ENCODE peak calls at places on chromosomes 13 and 19, in five cellular contexts. One of them, this sample, is unnamed.

GRCh38 chr13:73520566-73521290 is 461.9 kb downstream of the KLF5 start:
- ATAC-seq in activated naive CD8-positive, alpha-beta T cell treated with anti-CD3 and anti-CD28 coated beads, Interleukin-2, amount 50 U/mL, for 24 hours: peak
- ATAC-seq in heart right ventricle: no peak
- ATAC-seq in stimulated activated naive CD8-positive, alpha-beta T cell treated with anti-CD3 and anti-CD28 coated beads, Interleukin-15, Interleukin-2, amounts not matched to agents 100 U/mL and 50 U/mL, for 24 hours: peak
- ATAC-seq in WTC11: no peak
- ATAC-seq in this sample: no peak

GRCh38 chr19:14161305-14161704 is 24.9 kb upstream of the ASF1B start:
- ATAC-seq in stimulated activated naive CD8-positive, alpha-beta T cell treated with anti-CD3 and anti-CD28 coated beads, Interleukin-15, Interleukin-2, amounts not matched to agents 100 U/mL and 50 U/mL, for 24 hours: no peak
- ATAC-seq in WTC11: no peak
- ATAC-seq in heart right ventricle: no peak
- ATAC-seq in activated naive CD8-positive, alpha-beta T cell treated with anti-CD3 and anti-CD28 coated beads, Interleukin-2, amount 50 U/mL, for 24 hours: no peak
- ATAC-seq in this sample: no peak

GRCh38 chr13:21328836-21329477 is 130.1 kb downstream of the ZDHHC20 start:
- ATAC-seq in WTC11: no peak
- ATAC-seq in activated naive CD8-positive, alpha-beta T cell treated with anti-CD3 and anti-CD28 coated beads, Interleukin-2, amount 50 U/mL, for 24 hours: no peak
- ATAC-seq in heart right ventricle: no peak
- ATAC-seq in stimulated activated naive CD8-positive, alpha-beta T cell treated with anti-CD3 and anti-CD28 coated beads, Interleukin-15, Interleukin-2, amounts not matched to agents 100 U/mL and 50 U/mL, for 24 hours: no peak
- ATAC-seq in this sample: no peak

GRCh38 chr19:46739290-46739771 is 6.5 kb upstream of the FKRP start:
- ATAC-seq in activated naive CD8-positive, alpha-beta T cell treated with anti-CD3 and anti-CD28 coated beads, Interleukin-2, amount 50 U/mL, for 24 hours: no peak
- ATAC-seq in WTC11: no peak
- ATAC-seq in stimulated activated naive CD8-positive, alpha-beta T cell treated with anti-CD3 and anti-CD28 coated beads, Interleukin-15, Interleukin-2, amounts not matched to agents 100 U/mL and 50 U/mL, for 24 hours: no peak
- ATAC-seq in heart right ventricle: peak
- ATAC-seq in this sample: no peak

GRCh38 chr19:13505761-13506549 is at the start of gene CACNA1A:
- ATAC-seq in WTC11: peak
- ATAC-seq in stimulated activated naive CD8-positive, alpha-beta T cell treated with anti-CD3 and anti-CD28 coated beads, Interleukin-15, Interleukin-2, amounts not matched to agents 100 U/mL and 50 U/mL, for 24 hours: peak
- ATAC-seq in heart right ventricle: no peak
- ATAC-seq in activated naive CD8-positive, alpha-beta T cell treated with anti-CD3 and anti-CD28 coated beads, Interleukin-2, amount 50 U/mL, for 24 hours: no peak
- ATAC-seq in this sample: no peak

GRCh38 chr19:49807888-49808675 is 5.0 kb downstream of the FUZ start:
- ATAC-seq in heart right ventricle: peak
- ATAC-seq in WTC11: peak
- ATAC-seq in activated naive CD8-positive, alpha-beta T cell treated with anti-CD3 and anti-CD28 coated beads, Interleukin-2, amount 50 U/mL, for 24 hours: no peak
- ATAC-seq in stimulated activated naive CD8-positive, alpha-beta T cell treated with anti-CD3 and anti-CD28 coated beads, Interleukin-15, Interleukin-2, amounts not matched to agents 100 U/mL and 50 U/mL, for 24 hours: no peak
- ATAC-seq in this sample: no peak

GRCh38 chr19:41407271-41407670 is 9.7 kb downstream of the BCKDHA start:
- ATAC-seq in activated naive CD8-positive, alpha-beta T cell treated with anti-CD3 and anti-CD28 coated beads, Interleukin-2, amount 50 U/mL, for 24 hours: no peak
- ATAC-seq in heart right ventricle: peak
- ATAC-seq in WTC11: peak
- ATAC-seq in stimulated activated naive CD8-positive, alpha-beta T cell treated with anti-CD3 and anti-CD28 coated beads, Interleukin-15, Interleukin-2, amounts not matched to agents 100 U/mL and 50 U/mL, for 24 hours: no peak
- ATAC-seq in this sample: no peak

GRCh38 chr13:66860868-66861447 is 369.2 kb downstream of the PCDH9 start:
- ATAC-seq in stimulated activated naive CD8-positive, alpha-beta T cell treated with anti-CD3 and anti-CD28 coated beads, Interleukin-15, Interleukin-2, amounts not matched to agents 100 U/mL and 50 U/mL, for 24 hours: no peak
- ATAC-seq in activated naive CD8-positive, alpha-beta T cell treated with anti-CD3 and anti-CD28 coated beads, Interleukin-2, amount 50 U/mL, for 24 hours: no peak
- ATAC-seq in WTC11: no peak
- ATAC-seq in heart right ventricle: no peak
- ATAC-seq in this sample: no peak

GRCh38 chr13:44815507-44816074 is 173.7 kb downstream of the NUFIP1 start:
- ATAC-seq in activated naive CD8-positive, alpha-beta T cell treated with anti-CD3 and anti-CD28 coated beads, Interleukin-2, amount 50 U/mL, for 24 hours: peak
- ATAC-seq in WTC11: peak
- ATAC-seq in heart right ventricle: no peak
- ATAC-seq in stimulated activated naive CD8-positive, alpha-beta T cell treated with anti-CD3 and anti-CD28 coated beads, Interleukin-15, Interleukin-2, amounts not matched to agents 100 U/mL and 50 U/mL, for 24 hours: peak
- ATAC-seq in this sample: peak

GRCh38 chr13:101523732-101524131 is 71.3 kb downstream of the ITGBL1 start:
- ATAC-seq in heart right ventricle: peak
- ATAC-seq in activated naive CD8-positive, alpha-beta T cell treated with anti-CD3 and anti-CD28 coated beads, Interleukin-2, amount 50 U/mL, for 24 hours: no peak
- ATAC-seq in WTC11: no peak
- ATAC-seq in stimulated activated naive CD8-positive, alpha-beta T cell treated with anti-CD3 and anti-CD28 coated beads, Interleukin-15, Interleukin-2, amounts not matched to agents 100 U/mL and 50 U/mL, for 24 hours: no peak
- ATAC-seq in this sample: no peak

GRCh38 chr19:6227156-6227940 is 52.4 kb downstream of the MLLT1 start:
- ATAC-seq in activated naive CD8-positive, alpha-beta T cell treated with anti-CD3 and anti-CD28 coated beads, Interleukin-2, amount 50 U/mL, for 24 hours: no peak
- ATAC-seq in stimulated activated naive CD8-positive, alpha-beta T cell treated with anti-CD3 and anti-CD28 coated beads, Interleukin-15, Interleukin-2, amounts not matched to agents 100 U/mL and 50 U/mL, for 24 hours: no peak
- ATAC-seq in WTC11: no peak
- ATAC-seq in heart right ventricle: no peak
- ATAC-seq in this sample: no peak

GRCh38 chr13:32802159-32802558 is 214.1 kb upstream of the KL start:
- ATAC-seq in activated naive CD8-positive, alpha-beta T cell treated with anti-CD3 and anti-CD28 coated beads, Interleukin-2, amount 50 U/mL, for 24 hours: no peak
- ATAC-seq in WTC11: no peak
- ATAC-seq in stimulated activated naive CD8-positive, alpha-beta T cell treated with anti-CD3 and anti-CD28 coated beads, Interleukin-15, Interleukin-2, amounts not matched to agents 100 U/mL and 50 U/mL, for 24 hours: no peak
- ATAC-seq in heart right ventricle: no peak
- ATAC-seq in this sample: no peak

GRCh38 chr19:10896851-10897526 is 25.6 kb downstream of the CARM1 start:
- ATAC-seq in activated naive CD8-positive, alpha-beta T cell treated with anti-CD3 and anti-CD28 coated beads, Interleukin-2, amount 50 U/mL, for 24 hours: peak
- ATAC-seq in heart right ventricle: no peak
- ATAC-seq in WTC11: no peak
- ATAC-seq in stimulated activated naive CD8-positive, alpha-beta T cell treated with anti-CD3 and anti-CD28 coated beads, Interleukin-15, Interleukin-2, amounts not matched to agents 100 U/mL and 50 U/mL, for 24 hours: no peak
- ATAC-seq in this sample: no peak

GRCh38 chr13:97224544-97225324 is 2.6 kb downstream of the MBNL2 start:
- ATAC-seq in WTC11: no peak
- ATAC-seq in heart right ventricle: no peak
- ATAC-seq in activated naive CD8-positive, alpha-beta T cell treated with anti-CD3 and anti-CD28 coated beads, Interleukin-2, amount 50 U/mL, for 24 hours: no peak
- ATAC-seq in stimulated activated naive CD8-positive, alpha-beta T cell treated with anti-CD3 and anti-CD28 coated beads, Interleukin-15, Interleukin-2, amounts not matched to agents 100 U/mL and 50 U/mL, for 24 hours: no peak
- ATAC-seq in this sample: no peak

GRCh38 chr19:13154241-13154778 is 4.1 kb downstream of the IER2 start:
- ATAC-seq in heart right ventricle: no peak
- ATAC-seq in WTC11: no peak
- ATAC-seq in stimulated activated naive CD8-positive, alpha-beta T cell treated with anti-CD3 and anti-CD28 coated beads, Interleukin-15, Interleukin-2, amounts not matched to agents 100 U/mL and 50 U/mL, for 24 hours: no peak
- ATAC-seq in activated naive CD8-positive, alpha-beta T cell treated with anti-CD3 and anti-CD28 coated beads, Interleukin-2, amount 50 U/mL, for 24 hours: no peak
- ATAC-seq in this sample: no peak

GRCh38 chr19:3658823-3659745 is 32.5 kb upstream of the CACTIN start:
- ATAC-seq in heart right ventricle: no peak
- ATAC-seq in stimulated activated naive CD8-positive, alpha-beta T cell treated with anti-CD3 and anti-CD28 coated beads, Interleukin-15, Interleukin-2, amounts not matched to agents 100 U/mL and 50 U/mL, for 24 hours: no peak
- ATAC-seq in activated naive CD8-positive, alpha-beta T cell treated with anti-CD3 and anti-CD28 coated beads, Interleukin-2, amount 50 U/mL, for 24 hours: no peak
- ATAC-seq in WTC11: no peak
- ATAC-seq in this sample: no peak

GRCh38 chr13:42355118-42355840 is 83.3 kb downstream of the AKAP11 start:
- ATAC-seq in stimulated activated naive CD8-positive, alpha-beta T cell treated with anti-CD3 and anti-CD28 coated beads, Interleukin-15, Interleukin-2, amounts not matched to agents 100 U/mL and 50 U/mL, for 24 hours: peak
- ATAC-seq in activated naive CD8-positive, alpha-beta T cell treated with anti-CD3 and anti-CD28 coated beads, Interleukin-2, amount 50 U/mL, for 24 hours: peak
- ATAC-seq in heart right ventricle: no peak
- ATAC-seq in WTC11: no peak
- ATAC-seq in this sample: peak

GRCh38 chr19:12270854-12271253 is 23.8 kb downstream of the ZNF44 start:
- ATAC-seq in stimulated activated naive CD8-positive, alpha-beta T cell treated with anti-CD3 and anti-CD28 coated beads, Interleukin-15, Interleukin-2, amounts not matched to agents 100 U/mL and 50 U/mL, for 24 hours: no peak
- ATAC-seq in WTC11: no peak
- ATAC-seq in heart right ventricle: no peak
- ATAC-seq in activated naive CD8-positive, alpha-beta T cell treated with anti-CD3 and anti-CD28 coated beads, Interleukin-2, amount 50 U/mL, for 24 hours: no peak
- ATAC-seq in this sample: no peak

GRCh38 chr19:19063183-19064097 is at the start of gene SLC25A42:
- ATAC-seq in WTC11: peak
- ATAC-seq in heart right ventricle: peak
- ATAC-seq in stimulated activated naive CD8-positive, alpha-beta T cell treated with anti-CD3 and anti-CD28 coated beads, Interleukin-15, Interleukin-2, amounts not matched to agents 100 U/mL and 50 U/mL, for 24 hours: peak
- ATAC-seq in activated naive CD8-positive, alpha-beta T cell treated with anti-CD3 and anti-CD28 coated beads, Interleukin-2, amount 50 U/mL, for 24 hours: peak
- ATAC-seq in this sample: peak

GRCh38 chr19:11226716-11227166 is 12.7 kb upstream of the ANGPTL8 start:
- ATAC-seq in WTC11: no peak
- ATAC-seq in activated naive CD8-positive, alpha-beta T cell treated with anti-CD3 and anti-CD28 coated beads, Interleukin-2, amount 50 U/mL, for 24 hours: no peak
- ATAC-seq in heart right ventricle: no peak
- ATAC-seq in stimulated activated naive CD8-positive, alpha-beta T cell treated with anti-CD3 and anti-CD28 coated beads, Interleukin-15, Interleukin-2, amounts not matched to agents 100 U/mL and 50 U/mL, for 24 hours: no peak
- ATAC-seq in this sample: no peak

GRCh38 chr13:91513790-91514189 is 115.4 kb downstream of the GPC5 start:
- ATAC-seq in WTC11: no peak
- ATAC-seq in heart right ventricle: no peak
- ATAC-seq in activated naive CD8-positive, alpha-beta T cell treated with anti-CD3 and anti-CD28 coated beads, Interleukin-2, amount 50 U/mL, for 24 hours: no peak
- ATAC-seq in stimulated activated naive CD8-positive, alpha-beta T cell treated with anti-CD3 and anti-CD28 coated beads, Interleukin-15, Interleukin-2, amounts not matched to agents 100 U/mL and 50 U/mL, for 24 hours: no peak
- ATAC-seq in this sample: no peak

GRCh38 chr19:41801682-41802317 is 5.4 kb downstream of the CEACAM3 start:
- ATAC-seq in heart right ventricle: peak
- ATAC-seq in activated naive CD8-positive, alpha-beta T cell treated with anti-CD3 and anti-CD28 coated beads, Interleukin-2, amount 50 U/mL, for 24 hours: peak
- ATAC-seq in WTC11: no peak
- ATAC-seq in stimulated activated naive CD8-positive, alpha-beta T cell treated with anti-CD3 and anti-CD28 coated beads, Interleukin-15, Interleukin-2, amounts not matched to agents 100 U/mL and 50 U/mL, for 24 hours: peak
- ATAC-seq in this sample: peak

GRCh38 chr13:102312841-102313240 is 89.0 kb downstream of the FGF14 start:
- ATAC-seq in stimulated activated naive CD8-positive, alpha-beta T cell treated with anti-CD3 and anti-CD28 coated beads, Interleukin-15, Interleukin-2, amounts not matched to agents 100 U/mL and 50 U/mL, for 24 hours: no peak
- ATAC-seq in activated naive CD8-positive, alpha-beta T cell treated with anti-CD3 and anti-CD28 coated beads, Interleukin-2, amount 50 U/mL, for 24 hours: no peak
- ATAC-seq in WTC11: no peak
- ATAC-seq in heart right ventricle: no peak
- ATAC-seq in this sample: no peak

GRCh38 chr19:56333506-56333905 is 18.9 kb upstream of the ZSCAN5A start:
- ATAC-seq in heart right ventricle: peak
- ATAC-seq in WTC11: peak
- ATAC-seq in stimulated activated naive CD8-positive, alpha-beta T cell treated with anti-CD3 and anti-CD28 coated beads, Interleukin-15, Interleukin-2, amounts not matched to agents 100 U/mL and 50 U/mL, for 24 hours: no peak
- ATAC-seq in activated naive CD8-positive, alpha-beta T cell treated with anti-CD3 and anti-CD28 coated beads, Interleukin-2, amount 50 U/mL, for 24 hours: no peak
- ATAC-seq in this sample: no peak

GRCh38 chr13:19957320-19958118 is 1.0 kb upstream of the ZMYM2 start:
- ATAC-seq in heart right ventricle: peak
- ATAC-seq in stimulated activated naive CD8-positive, alpha-beta T cell treated with anti-CD3 and anti-CD28 coated beads, Interleukin-15, Interleukin-2, amounts not matched to agents 100 U/mL and 50 U/mL, for 24 hours: peak
- ATAC-seq in activated naive CD8-positive, alpha-beta T cell treated with anti-CD3 and anti-CD28 coated beads, Interleukin-2, amount 50 U/mL, for 24 hours: peak
- ATAC-seq in WTC11: peak
- ATAC-seq in this sample: peak

GRCh38 chr13:97945792-97946419 is 7.6 kb upstream of the IPO5 start:
- ATAC-seq in WTC11: no peak
- ATAC-seq in heart right ventricle: no peak
- ATAC-seq in activated naive CD8-positive, alpha-beta T cell treated with anti-CD3 and anti-CD28 coated beads, Interleukin-2, amount 50 U/mL, for 24 hours: peak
- ATAC-seq in stimulated activated naive CD8-positive, alpha-beta T cell treated with anti-CD3 and anti-CD28 coated beads, Interleukin-15, Interleukin-2, amounts not matched to agents 100 U/mL and 50 U/mL, for 24 hours: peak
- ATAC-seq in this sample: peak

GRCh38 chr13:27036236-27036981 is 135.2 kb downstream of the USP12 start:
- ATAC-seq in stimulated activated naive CD8-positive, alpha-beta T cell treated with anti-CD3 and anti-CD28 coated beads, Interleukin-15, Interleukin-2, amounts not matched to agents 100 U/mL and 50 U/mL, for 24 hours: no peak
- ATAC-seq in activated naive CD8-positive, alpha-beta T cell treated with anti-CD3 and anti-CD28 coated beads, Interleukin-2, amount 50 U/mL, for 24 hours: no peak
- ATAC-seq in WTC11: no peak
- ATAC-seq in heart right ventricle: peak
- ATAC-seq in this sample: no peak

GRCh38 chr19:38697197-38697596 is 47.1 kb downstream of the CAPN12 start:
- ATAC-seq in heart right ventricle: no peak
- ATAC-seq in stimulated activated naive CD8-positive, alpha-beta T cell treated with anti-CD3 and anti-CD28 coated beads, Interleukin-15, Interleukin-2, amounts not matched to agents 100 U/mL and 50 U/mL, for 24 hours: no peak
- ATAC-seq in activated naive CD8-positive, alpha-beta T cell treated with anti-CD3 and anti-CD28 coated beads, Interleukin-2, amount 50 U/mL, for 24 hours: no peak
- ATAC-seq in WTC11: no peak
- ATAC-seq in this sample: no peak

GRCh38 chr13:26230703-26231102 is 8.6 kb upstream of the RNF6 start:
- ATAC-seq in stimulated activated naive CD8-positive, alpha-beta T cell treated with anti-CD3 and anti-CD28 coated beads, Interleukin-15, Interleukin-2, amounts not matched to agents 100 U/mL and 50 U/mL, for 24 hours: no peak
- ATAC-seq in activated naive CD8-positive, alpha-beta T cell treated with anti-CD3 and anti-CD28 coated beads, Interleukin-2, amount 50 U/mL, for 24 hours: no peak
- ATAC-seq in WTC11: no peak
- ATAC-seq in heart right ventricle: peak
- ATAC-seq in this sample: no peak

GRCh38 chr13:20814224-20814910 is 40.6 kb upstream of the EEF1AKMT1 start:
- ATAC-seq in stimulated activated naive CD8-positive, alpha-beta T cell treated with anti-CD3 and anti-CD28 coated beads, Interleukin-15, Interleukin-2, amounts not matched to agents 100 U/mL and 50 U/mL, for 24 hours: no peak
- ATAC-seq in activated naive CD8-positive, alpha-beta T cell treated with anti-CD3 and anti-CD28 coated beads, Interleukin-2, amount 50 U/mL, for 24 hours: no peak
- ATAC-seq in heart right ventricle: peak
- ATAC-seq in WTC11: no peak
- ATAC-seq in this sample: no peak

GRCh38 chr13:22738357-22738756 is 442.4 kb upstream of the SGCG start:
- ATAC-seq in heart right ventricle: no peak
- ATAC-seq in WTC11: no peak
- ATAC-seq in activated naive CD8-positive, alpha-beta T cell treated with anti-CD3 and anti-CD28 coated beads, Interleukin-2, amount 50 U/mL, for 24 hours: no peak
- ATAC-seq in stimulated activated naive CD8-positive, alpha-beta T cell treated with anti-CD3 and anti-CD28 coated beads, Interleukin-15, Interleukin-2, amounts not matched to agents 100 U/mL and 50 U/mL, for 24 hours: no peak
- ATAC-seq in this sample: no peak

GRCh38 chr13:50842711-50843255 is 709 bp downstream of the DLEU7 start:
- ATAC-seq in heart right ventricle: no peak
- ATAC-seq in stimulated activated naive CD8-positive, alpha-beta T cell treated with anti-CD3 and anti-CD28 coated beads, Interleukin-15, Interleukin-2, amounts not matched to agents 100 U/mL and 50 U/mL, for 24 hours: no peak
- ATAC-seq in activated naive CD8-positive, alpha-beta T cell treated with anti-CD3 and anti-CD28 coated beads, Interleukin-2, amount 50 U/mL, for 24 hours: no peak
- ATAC-seq in WTC11: peak
- ATAC-seq in this sample: no peak

GRCh38 chr13:27349458-27349857 is 75.0 kb upstream of the GTF3A start:
- ATAC-seq in heart right ventricle: no peak
- ATAC-seq in stimulated activated naive CD8-positive, alpha-beta T cell treated with anti-CD3 and anti-CD28 coated beads, Interleukin-15, Interleukin-2, amounts not matched to agents 100 U/mL and 50 U/mL, for 24 hours: no peak
- ATAC-seq in activated naive CD8-positive, alpha-beta T cell treated with anti-CD3 and anti-CD28 coated beads, Interleukin-2, amount 50 U/mL, for 24 hours: no peak
- ATAC-seq in WTC11: no peak
- ATAC-seq in this sample: no peak

GRCh38 chr19:51083783-51084182 is 1.1 kb upstream of the KLK14 start:
- ATAC-seq in stimulated activated naive CD8-positive, alpha-beta T cell treated with anti-CD3 and anti-CD28 coated beads, Interleukin-15, Interleukin-2, amounts not matched to agents 100 U/mL and 50 U/mL, for 24 hours: no peak
- ATAC-seq in heart right ventricle: no peak
- ATAC-seq in WTC11: no peak
- ATAC-seq in activated naive CD8-positive, alpha-beta T cell treated with anti-CD3 and anti-CD28 coated beads, Interleukin-2, amount 50 U/mL, for 24 hours: no peak
- ATAC-seq in this sample: no peak

GRCh38 chr13:19805765-19806164 is 23.0 kb upstream of the PSPC1 start:
- ATAC-seq in stimulated activated naive CD8-positive, alpha-beta T cell treated with anti-CD3 and anti-CD28 coated beads, Interleukin-15, Interleukin-2, amounts not matched to agents 100 U/mL and 50 U/mL, for 24 hours: no peak
- ATAC-seq in heart right ventricle: no peak
- ATAC-seq in activated naive CD8-positive, alpha-beta T cell treated with anti-CD3 and anti-CD28 coated beads, Interleukin-2, amount 50 U/mL, for 24 hours: no peak
- ATAC-seq in WTC11: no peak
- ATAC-seq in this sample: no peak

GRCh38 chr13:106163426-106163825 is 372.0 kb downstream of the EFNB2 start:
- ATAC-seq in WTC11: no peak
- ATAC-seq in activated naive CD8-positive, alpha-beta T cell treated with anti-CD3 and anti-CD28 coated beads, Interleukin-2, amount 50 U/mL, for 24 hours: no peak
- ATAC-seq in stimulated activated naive CD8-positive, alpha-beta T cell treated with anti-CD3 and anti-CD28 coated beads, Interleukin-15, Interleukin-2, amounts not matched to agents 100 U/mL and 50 U/mL, for 24 hours: no peak
- ATAC-seq in heart right ventricle: no peak
- ATAC-seq in this sample: no peak

This sample was measured in activated CD4-positive, CD25-positive, alpha-beta regulatory T cell treated with anti-CD3 and anti-CD28 coated beads, Interleukin-2, amount 50 U/mL, for 24 hours.